ENCODE peak calls at places on chromosome 16, in five cellular contexts. Z, W, E, Y and R are unnamed samples. For H3K4me1, the result is how much of the 10 kb centered on the place peaks cover.

GRCh38 chr16:80006175-80006895 is 405.8 kb upstream of the MAF start:
- DNase-seq in E (no peak), Z (no peak), W (peak), Y (no peak), R (peak)

GRCh38 chr16:49739381-49739780 is 116.5 kb downstream of the ZNF423 start:
- DNase-seq in Y (no peak), W (no peak), Z (no peak), E (peak), R (no peak)

GRCh38 chr16:12111819-12112218 is 135.3 kb downstream of the SNX29 start:
- DNase-seq in Y (no peak), E (no peak), W (no peak), Z (no peak), R (no peak)

GRCh38 chr16:64933890-64934289 is 188.0 kb downstream of the CDH11 start:
- DNase-seq in Z (no peak), W (peak), E (peak), Y (no peak), R (no peak)

GRCh38 chr16:642189-643049 is 791 bp downstream of the MCRIP2 start:
- DNase-seq in W (peak), Y (peak), E (peak), Z (peak), R (peak)

GRCh38 chr16:2783581-2784375 is 3.6 kb downstream of the PRSS33 start:
- DNase-seq in E (no peak), Z (peak), W (peak), Y (peak), R (no peak)

GRCh38 chr16:17377360-17378324 is 93.1 kb downstream of the XYLT1 start:
- DNase-seq in Z (no peak), Y (no peak), W (peak), E (no peak), R (no peak)

GRCh38 chr16:8026450-8026849 is 563.9 kb downstream of the TMEM114 start:
- DNase-seq in Y (no peak), E (no peak), W (no peak), Z (no peak), R (peak)

GRCh38 chr16:19386555-19386954 is 31.1 kb upstream of the TMC5 start:
- DNase-seq in Z (peak), W (no peak), E (no peak), Y (no peak), R (peak)

GRCh38 chr16:58628845-58629680 is 563 bp downstream of the CNOT1 start:
- DNase-seq in Y (peak), E (peak), Z (peak), W (peak), R (peak)

GRCh38 chr16:30698816-30699614 is at the start of gene SRCAP:
- DNase-seq in E (peak), Z (peak), Y (peak), W (peak), R (peak)

GRCh38 chr16:17380613-17381012 is 90.1 kb downstream of the XYLT1 start:
- DNase-seq in Y (no peak), Z (no peak), W (no peak), E (no peak), R (no peak)

GRCh38 chr16:26197707-26198106 is 505.9 kb downstream of the HS3ST4 start:
- DNase-seq in Y (no peak), W (no peak), E (no peak), Z (no peak), R (no peak)

GRCh38 chr16:1317479-1318267 is 8.2 kb downstream of the UBE2I start:
- DNase-seq in W (no peak), Y (no peak), E (peak), Z (no peak), R (no peak)

DNA sequence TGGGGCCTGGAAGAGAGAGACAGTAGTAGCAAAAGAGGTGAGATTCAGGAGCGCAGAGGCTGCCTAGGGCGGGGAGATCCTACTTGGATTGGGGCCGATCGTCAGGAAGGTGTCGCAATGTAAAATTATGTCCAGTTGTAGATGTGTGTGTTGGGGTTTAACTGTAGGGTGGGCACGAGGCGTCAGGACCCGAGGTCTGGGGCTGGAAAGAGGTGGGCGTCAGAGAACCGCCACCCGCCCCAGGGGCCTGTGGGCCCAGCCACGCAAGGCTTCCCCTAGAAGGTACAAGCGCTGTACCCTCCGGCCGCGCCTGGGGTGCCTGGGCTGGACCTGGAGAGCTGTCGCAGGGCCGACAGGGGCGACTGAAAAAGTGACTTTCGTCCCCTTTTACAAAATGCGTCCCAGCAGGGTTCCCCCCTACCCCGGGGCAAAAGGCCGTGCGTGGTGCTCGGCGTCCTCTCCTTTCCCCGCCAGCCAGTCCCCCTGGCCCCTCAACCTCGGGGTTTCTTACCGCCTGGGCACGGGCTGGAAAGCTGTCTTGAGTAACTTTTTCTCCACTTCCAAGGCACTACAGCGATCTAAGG is 2.8 kb downstream of the IRX3 start:
- DNase-seq in W (peak), E (no peak), Z (no peak), Y (no peak), R (no peak)
- H3K4me3 ChIP-seq in W (peak), E (no peak), Z (peak), Y (no peak), R (peak)

DNA sequence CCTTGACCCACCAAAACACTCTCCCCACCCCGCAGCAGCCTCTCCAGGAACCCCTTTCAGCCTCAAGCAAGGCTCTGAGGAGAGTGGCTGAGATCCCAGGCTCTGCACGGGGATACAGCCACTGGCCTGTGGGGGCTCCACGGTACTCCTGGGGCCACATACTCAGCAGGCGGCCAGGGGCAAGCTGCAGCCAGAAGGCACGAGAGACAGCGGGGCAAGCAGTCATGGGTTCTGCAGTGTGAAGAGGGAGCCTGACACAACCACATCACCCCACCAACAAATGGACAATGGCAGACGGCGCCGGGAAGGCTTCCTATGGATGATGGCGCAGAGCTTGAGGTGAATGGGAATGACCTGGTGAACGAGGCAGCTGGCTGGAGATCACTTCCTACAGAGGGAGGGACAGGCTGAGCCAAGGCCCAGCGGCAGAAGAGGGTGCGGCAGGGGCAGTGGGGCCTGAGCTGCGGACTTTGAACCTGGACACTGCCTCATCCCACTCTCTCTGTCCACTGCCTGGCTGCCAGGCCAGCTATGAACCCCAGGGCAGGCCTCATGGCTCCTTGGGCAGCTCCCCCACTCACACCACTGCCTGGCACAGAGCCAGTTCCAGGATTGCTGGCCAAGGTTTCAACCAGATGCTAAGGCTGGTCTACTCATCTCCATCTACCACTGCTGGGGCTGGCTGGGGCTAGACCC is 10.8 kb upstream of the BCAR1 start:
- DNase-seq in E (no peak), W (peak), Z (peak), Y (no peak), R (peak)
- H3K4me1 ChIP-seq in E (under half), W (half or more), Z (half or more), Y (under half), R (half or more)

DNA sequence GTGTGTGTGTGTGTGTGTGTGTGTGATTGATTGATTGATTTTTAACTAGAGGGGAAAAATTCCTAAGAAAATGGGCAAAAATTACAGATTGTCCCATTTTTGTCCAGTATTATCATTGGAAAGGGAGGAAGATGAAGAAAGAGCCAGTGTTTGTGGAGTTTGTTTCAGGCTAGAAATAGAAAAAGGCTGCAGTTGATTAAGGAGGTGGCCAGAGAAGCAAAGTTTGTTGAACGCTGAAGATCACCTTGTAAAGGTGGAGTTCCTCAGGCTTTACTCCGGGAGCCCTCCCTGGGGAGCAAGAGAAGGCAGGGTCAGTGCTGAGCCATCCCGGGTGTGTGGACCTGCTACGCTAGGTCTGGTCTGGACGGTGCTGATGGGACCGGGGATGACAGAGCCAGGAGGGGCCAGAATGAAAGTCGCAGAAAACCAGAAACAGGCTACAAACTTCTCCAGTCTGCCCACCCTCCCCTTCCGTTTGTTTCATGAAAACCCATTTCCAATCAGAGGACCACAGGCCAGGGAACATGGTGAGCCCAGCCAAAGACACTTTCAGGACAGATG is 222.6 kb upstream of the FOXF1 start:
- DNase-seq in Z (peak), Y (no peak), E (no peak), W (no peak), R (no peak)
- H3K4me3 ChIP-seq in Z (no peak), Y (no peak), E (no peak), W (no peak), R (no peak)

GRCh38 chr16:85215478-85216120 is 103.3 kb upstream of the CIBAR2 start:
- DNase-seq in E (no peak), Z (no peak), W (no peak), Y (no peak), R (no peak)

GRCh38 chr16:85211247-85211910 is 99.1 kb upstream of the CIBAR2 start:
- DNase-seq in W (no peak), E (no peak), Y (no peak), Z (no peak), R (no peak)

GRCh38 chr16:85210423-85211169 is 98.3 kb upstream of the CIBAR2 start:
- DNase-seq in E (no peak), Z (no peak), Y (no peak), W (no peak), R (no peak)

GRCh38 chr16:85216522-85217375 is 104.5 kb upstream of the CIBAR2 start:
- DNase-seq in W (no peak), Z (no peak), E (no peak), Y (no peak), R (no peak)

DNA sequence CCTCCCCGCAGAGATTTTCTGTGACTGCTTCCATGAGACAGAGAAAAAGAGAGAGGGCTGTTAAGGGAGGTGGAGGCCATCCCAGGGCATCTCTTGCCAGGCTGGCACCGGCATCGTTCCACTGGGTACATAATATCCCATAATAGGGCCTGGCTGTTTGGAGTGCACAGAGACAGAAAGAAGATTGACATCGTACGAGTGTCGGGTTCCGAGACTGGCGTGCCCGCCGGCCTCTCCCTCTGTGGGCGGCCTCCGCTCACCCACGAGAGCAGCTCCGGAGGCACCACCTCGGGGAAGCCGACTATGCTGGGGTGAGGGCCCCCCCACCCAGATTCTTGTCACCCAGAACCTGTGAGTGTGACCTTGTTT is 101.6 kb upstream of the CIBAR2 start:
- DNase-seq in Y (no peak), E (no peak), Z (no peak), W (no peak), R (no peak)
- H3K4me1 ChIP-seq in Y (under half), E (under half), Z (under half), W (under half), R (under half)

GRCh38 chr16:88643546-88643932 is 5.2 kb downstream of the IL17C start:
- DNase-seq in E (no peak), Y (no peak), W (no peak), Z (no peak), R (no peak)

GRCh38 chr16:88647178-88648070 is 3.4 kb downstream of the CYBA start:
- DNase-seq in W (no peak), Z (no peak), E (no peak), Y (peak), R (no peak)

GRCh38 chr16:88645455-88645854 is 5.4 kb downstream of the CYBA start:
- DNase-seq in Y (no peak), W (no peak), Z (no peak), E (no peak), R (no peak)

GRCh38 chr16:88646345-88647034 is 4.4 kb downstream of the CYBA start:
- DNase-seq in W (no peak), Z (no peak), E (no peak), Y (peak), R (no peak)

DNA sequence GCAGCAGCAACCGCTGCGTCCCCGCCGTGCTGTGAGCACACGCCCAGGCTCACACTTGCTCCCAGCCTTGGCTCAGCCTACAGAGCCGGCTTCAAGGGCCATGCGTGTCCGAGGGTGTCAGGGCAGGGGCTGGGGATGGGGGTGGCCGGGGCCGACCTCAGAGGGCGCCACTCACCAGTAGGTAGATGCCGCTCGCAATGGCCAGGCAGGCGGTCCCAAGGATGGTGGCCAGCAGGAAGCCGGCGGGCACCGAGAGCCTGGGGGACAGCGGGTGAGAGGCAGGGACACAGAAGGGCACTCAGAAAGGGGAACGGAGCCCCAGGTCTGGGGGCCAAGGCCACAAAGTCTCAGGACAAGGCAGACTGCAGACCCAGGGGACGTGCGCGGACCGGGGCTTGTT is 4.9 kb downstream of the CYBA start:
- DNase-seq in Z (no peak), W (no peak), E (no peak), Y (peak), R (no peak)
- H3K4me3 ChIP-seq in Z (no peak), W (no peak), E (no peak), Y (no peak), R (no peak)

GRCh38 chr16:88983771-88984687 is 7.0 kb upstream of the CBFA2T3 start:
- DNase-seq in E (no peak), Y (peak), W (no peak), Z (no peak), R (no peak)

GRCh38 chr16:88983157-88983556 is 6.2 kb upstream of the CBFA2T3 start:
- DNase-seq in Z (no peak), E (no peak), Y (no peak), W (no peak), R (no peak)

GRCh38 chr16:88985521-88985920 is 8.5 kb upstream of the CBFA2T3 start:
- DNase-seq in E (no peak), Y (no peak), Z (no peak), W (no peak), R (no peak)

GRCh38 chr16:88979616-88980015 is 2.6 kb upstream of the CBFA2T3 start:
- DNase-seq in W (no peak), Y (no peak), Z (no peak), E (no peak), R (no peak)

DNA sequence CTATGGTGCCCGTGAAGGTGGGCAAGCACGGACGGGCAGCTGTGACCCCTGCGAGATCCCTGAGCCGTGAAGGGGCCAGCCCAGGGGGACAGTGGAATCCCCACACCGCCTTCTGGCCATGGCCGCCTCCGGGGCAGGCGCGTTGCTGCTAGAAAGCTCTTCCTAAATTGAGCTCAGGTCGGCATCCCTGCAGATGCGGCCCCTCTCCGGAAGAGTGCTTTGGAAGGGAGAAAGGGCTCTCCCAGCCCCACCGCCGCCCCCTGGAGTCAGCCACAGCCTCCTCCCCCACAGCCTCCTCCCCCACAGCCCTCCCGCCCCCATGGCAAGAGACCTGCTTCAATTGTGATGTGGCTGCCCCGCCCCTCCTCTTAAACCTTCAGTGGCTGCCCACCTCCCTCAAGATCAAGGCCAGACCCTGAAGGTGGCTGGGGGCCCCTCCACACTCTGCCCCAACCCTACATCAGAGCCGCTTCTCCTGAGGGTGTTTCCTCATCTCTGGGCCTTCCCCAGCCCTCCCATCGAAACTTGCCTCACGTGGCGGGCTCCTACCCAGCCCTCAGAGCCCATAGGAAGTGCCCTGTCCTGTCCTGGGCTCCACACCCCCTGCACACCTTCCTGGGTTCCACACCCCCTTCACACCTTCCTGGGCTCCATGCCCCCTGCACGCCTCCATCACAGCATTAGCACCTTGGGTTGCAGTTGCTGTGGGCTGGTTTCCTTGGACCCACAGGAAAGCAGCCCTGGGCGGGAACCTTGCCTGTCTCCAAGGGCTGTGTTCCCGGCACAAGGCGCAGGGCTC is 5.5 kb upstream of the CBFA2T3 start:
- DNase-seq in W (no peak), Y (no peak), E (no peak), Z (no peak), R (no peak)
- H3K4me1 ChIP-seq in W (under half), Y (under half), E (under half), Z (under half), R (under half)